ENCODE peak calls at places on chromosomes 12 and 14, in nine cellular contexts. One of them, this sample, is unnamed.

GRCh38 chr14:72675126-72675525 is 218.8 kb downstream of the DPF3 start:
- DNase-seq in pancreas: no peak
- DNase-seq in uterus: no peak
- DNase-seq in gastrocnemius medialis: no peak
- DNase-seq in OCI-LY7: no peak
- DNase-seq in lower lobe of right lung: no peak
- DNase-seq in fibroblast of the aortic adventitia: no peak
- DNase-seq in heart left ventricle: no peak
- DNase-seq in brain microvascular endothelial cell: no peak
- DNase-seq in this sample: no peak

GRCh38 chr12:10365716-10366433 is 24.0 kb downstream of the KLRK1 start:
- DNase-seq in pancreas: no peak
- DNase-seq in uterus: no peak
- DNase-seq in gastrocnemius medialis: no peak
- DNase-seq in OCI-LY7: no peak
- DNase-seq in lower lobe of right lung: no peak
- DNase-seq in fibroblast of the aortic adventitia: peak
- DNase-seq in heart left ventricle: no peak
- DNase-seq in brain microvascular endothelial cell: no peak
- DNase-seq in this sample: no peak

GRCh38 chr12:46153267-46153872 is 115.5 kb downstream of the SLC38A1 start:
- DNase-seq in pancreas: no peak
- DNase-seq in uterus: no peak
- DNase-seq in gastrocnemius medialis: no peak
- DNase-seq in OCI-LY7: peak
- DNase-seq in lower lobe of right lung: no peak
- DNase-seq in fibroblast of the aortic adventitia: peak
- DNase-seq in heart left ventricle: no peak
- DNase-seq in brain microvascular endothelial cell: no peak
- DNase-seq in this sample: no peak

GRCh38 chr14:20782280-20782890 is 1.3 kb downstream of the RNASE6 start:
- DNase-seq in pancreas: no peak
- DNase-seq in uterus: no peak
- DNase-seq in gastrocnemius medialis: no peak
- DNase-seq in OCI-LY7: peak
- DNase-seq in lower lobe of right lung: no peak
- DNase-seq in fibroblast of the aortic adventitia: no peak
- DNase-seq in heart left ventricle: no peak
- DNase-seq in brain microvascular endothelial cell: no peak
- DNase-seq in this sample: no peak

GRCh38 chr12:106282457-106283097 is 20.0 kb upstream of the TCP11L2 start:
- DNase-seq in pancreas: peak
- DNase-seq in uterus: peak
- DNase-seq in gastrocnemius medialis: no peak
- DNase-seq in OCI-LY7: peak
- DNase-seq in lower lobe of right lung: peak
- DNase-seq in fibroblast of the aortic adventitia: peak
- DNase-seq in heart left ventricle: no peak
- DNase-seq in brain microvascular endothelial cell: peak
- DNase-seq in this sample: no peak

GRCh38 chr12:52171950-52172512 is 19.8 kb downstream of the KRT80 start:
- DNase-seq in pancreas: no peak
- DNase-seq in uterus: no peak
- DNase-seq in gastrocnemius medialis: peak
- DNase-seq in OCI-LY7: no peak
- DNase-seq in lower lobe of right lung: peak
- DNase-seq in fibroblast of the aortic adventitia: peak
- DNase-seq in heart left ventricle: no peak
- DNase-seq in brain microvascular endothelial cell: no peak
- DNase-seq in this sample: no peak

GRCh38 chr14:21525571-21525970 is 575 bp downstream of the SALL2 start:
- DNase-seq in pancreas: peak
- DNase-seq in uterus: peak
- DNase-seq in gastrocnemius medialis: no peak
- DNase-seq in OCI-LY7: no peak
- DNase-seq in lower lobe of right lung: no peak
- DNase-seq in fibroblast of the aortic adventitia: no peak
- DNase-seq in heart left ventricle: no peak
- DNase-seq in brain microvascular endothelial cell: peak
- DNase-seq in this sample: no peak

GRCh38 chr14:83483063-83483462 is 1949.4 kb upstream of the SEL1L start:
- DNase-seq in pancreas: no peak
- DNase-seq in uterus: no peak
- DNase-seq in gastrocnemius medialis: no peak
- DNase-seq in OCI-LY7: no peak
- DNase-seq in lower lobe of right lung: no peak
- DNase-seq in fibroblast of the aortic adventitia: no peak
- DNase-seq in heart left ventricle: no peak
- DNase-seq in brain microvascular endothelial cell: peak
- DNase-seq in this sample: no peak

GRCh38 chr14:36069535-36069900 is 107.0 kb downstream of the PTCSC3 start:
- DNase-seq in pancreas: peak
- DNase-seq in uterus: no peak
- DNase-seq in gastrocnemius medialis: no peak
- DNase-seq in OCI-LY7: peak
- DNase-seq in lower lobe of right lung: peak
- DNase-seq in fibroblast of the aortic adventitia: peak
- DNase-seq in heart left ventricle: no peak
- DNase-seq in brain microvascular endothelial cell: peak
- DNase-seq in this sample: no peak

GRCh38 chr12:13328535-13328934 is 132.0 kb downstream of the EMP1 start:
- DNase-seq in pancreas: no peak
- DNase-seq in uterus: no peak
- DNase-seq in gastrocnemius medialis: no peak
- DNase-seq in OCI-LY7: no peak
- DNase-seq in lower lobe of right lung: no peak
- DNase-seq in fibroblast of the aortic adventitia: no peak
- DNase-seq in heart left ventricle: no peak
- DNase-seq in brain microvascular endothelial cell: no peak
- DNase-seq in this sample: no peak

GRCh38 chr14:30195946-30196345 is 268.3 kb upstream of the PRKD1 start:
- DNase-seq in pancreas: no peak
- DNase-seq in uterus: no peak
- DNase-seq in gastrocnemius medialis: no peak
- DNase-seq in OCI-LY7: no peak
- DNase-seq in lower lobe of right lung: no peak
- DNase-seq in fibroblast of the aortic adventitia: no peak
- DNase-seq in heart left ventricle: no peak
- DNase-seq in brain microvascular endothelial cell: no peak
- DNase-seq in this sample: no peak
- H3K4me3 ChIP-seq in pancreas: no peak
- H3K4me3 ChIP-seq in uterus: no peak
- H3K4me3 ChIP-seq in gastrocnemius medialis: no peak
- H3K4me3 ChIP-seq in OCI-LY7: no peak
- H3K4me3 ChIP-seq in lower lobe of right lung: no peak
- H3K4me3 ChIP-seq in fibroblast of the aortic adventitia: no peak
- H3K4me3 ChIP-seq in heart left ventricle: no peak
- H3K4me3 ChIP-seq in brain microvascular endothelial cell: no peak
- H3K4me3 ChIP-seq in this sample: no peak

DNA sequence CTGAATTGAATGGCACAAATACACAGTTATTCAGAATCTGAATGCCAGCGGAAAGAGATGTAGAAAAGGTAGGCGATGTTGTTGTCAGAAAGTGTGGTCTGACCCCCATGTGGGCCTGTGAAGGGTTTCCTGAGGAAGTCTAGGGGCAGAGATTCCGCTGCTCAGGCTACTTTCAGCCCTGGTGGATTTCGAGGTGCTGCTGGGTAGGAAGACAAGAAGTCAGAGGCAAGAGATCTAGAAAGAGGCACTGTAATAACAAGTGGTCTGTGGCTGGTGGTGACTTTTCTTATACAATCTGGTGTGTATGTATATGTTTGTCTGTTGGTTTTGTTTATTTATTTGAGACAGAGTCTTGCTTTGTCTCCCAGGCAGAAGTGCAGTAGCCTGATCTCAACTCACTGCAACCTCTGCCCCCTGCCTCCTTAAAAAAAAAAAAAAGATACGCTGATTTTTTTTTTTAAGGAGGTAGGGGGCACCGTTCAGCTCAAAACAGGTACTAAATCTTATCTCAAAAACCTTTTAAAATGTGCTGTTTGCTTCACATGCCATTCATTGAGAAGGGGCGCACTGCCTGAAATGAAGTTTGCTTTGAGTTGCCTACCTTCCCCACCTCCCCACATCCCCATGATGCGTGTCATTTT is 27.1 kb upstream of the MANSC4 start:
- DNase-seq in pancreas: no peak
- DNase-seq in uterus: no peak
- DNase-seq in gastrocnemius medialis: no peak
- DNase-seq in OCI-LY7: no peak
- DNase-seq in lower lobe of right lung: no peak
- DNase-seq in fibroblast of the aortic adventitia: no peak
- DNase-seq in heart left ventricle: no peak
- DNase-seq in brain microvascular endothelial cell: no peak
- DNase-seq in this sample: no peak
- TF ChIP-seq CTCF in pancreas: no peak
- TF ChIP-seq CTCF in uterus: no peak
- TF ChIP-seq CTCF in gastrocnemius medialis: no peak
- TF ChIP-seq CTCF in OCI-LY7: peak
- TF ChIP-seq CTCF in lower lobe of right lung: no peak
- TF ChIP-seq CTCF in fibroblast of the aortic adventitia: no peak
- TF ChIP-seq CTCF in heart left ventricle: no peak
- TF ChIP-seq CTCF in brain microvascular endothelial cell: no peak
- TF ChIP-seq CTCF in this sample: no peak

GRCh38 chr12:14367097-14367661 is 1.7 kb downstream of the ATF7IP start:
- DNase-seq in pancreas: no peak
- DNase-seq in uterus: no peak
- DNase-seq in gastrocnemius medialis: no peak
- DNase-seq in OCI-LY7: no peak
- DNase-seq in lower lobe of right lung: no peak
- DNase-seq in fibroblast of the aortic adventitia: peak
- DNase-seq in heart left ventricle: no peak
- DNase-seq in brain microvascular endothelial cell: no peak
- DNase-seq in this sample: no peak

GRCh38 chr12:14365294-14366210 is at the start of gene ATF7IP:
- DNase-seq in pancreas: peak
- DNase-seq in uterus: peak
- DNase-seq in gastrocnemius medialis: peak
- DNase-seq in OCI-LY7: peak
- DNase-seq in lower lobe of right lung: peak
- DNase-seq in fibroblast of the aortic adventitia: peak
- DNase-seq in heart left ventricle: peak
- DNase-seq in brain microvascular endothelial cell: peak
- DNase-seq in this sample: peak

GRCh38 chr12:14369322-14369721 is 3.8 kb downstream of the ATF7IP start:
- DNase-seq in pancreas: no peak
- DNase-seq in uterus: no peak
- DNase-seq in gastrocnemius medialis: no peak
- DNase-seq in OCI-LY7: no peak
- DNase-seq in lower lobe of right lung: no peak
- DNase-seq in fibroblast of the aortic adventitia: no peak
- DNase-seq in heart left ventricle: no peak
- DNase-seq in brain microvascular endothelial cell: no peak
- DNase-seq in this sample: no peak

GRCh38 chr12:14364583-14365271 is 755 bp upstream of the ATF7IP start:
- DNase-seq in pancreas: no peak
- DNase-seq in uterus: no peak
- DNase-seq in gastrocnemius medialis: no peak
- DNase-seq in OCI-LY7: no peak
- DNase-seq in lower lobe of right lung: no peak
- DNase-seq in fibroblast of the aortic adventitia: no peak
- DNase-seq in heart left ventricle: no peak
- DNase-seq in brain microvascular endothelial cell: no peak
- DNase-seq in this sample: no peak

DNA sequence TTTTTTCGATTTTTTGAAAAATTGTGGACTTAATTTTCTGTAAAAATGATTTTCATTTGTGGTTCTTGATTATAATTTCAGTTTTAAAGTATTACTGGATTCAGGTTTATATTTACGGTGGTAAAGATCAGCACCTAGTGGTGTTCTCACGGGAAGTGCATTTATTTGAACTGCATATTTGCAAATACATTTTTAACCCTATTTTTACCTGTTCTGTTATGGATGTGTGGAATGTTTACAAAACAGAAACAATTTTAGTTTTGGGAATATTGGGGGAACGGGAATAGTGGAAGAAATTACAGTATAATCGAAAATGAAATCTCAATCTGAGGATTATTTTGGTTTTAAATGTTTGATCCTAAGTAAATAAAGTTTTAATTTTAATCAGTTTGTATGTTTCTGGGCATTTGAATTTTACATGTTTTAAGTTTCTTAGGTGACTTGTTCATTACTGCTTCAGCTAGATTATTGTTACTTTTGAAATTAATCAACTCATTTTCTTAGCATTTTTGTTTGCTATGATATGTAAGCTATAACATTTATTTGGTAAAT is 805 bp downstream of the ATF7IP start:
- DNase-seq in pancreas: no peak
- DNase-seq in uterus: no peak
- DNase-seq in gastrocnemius medialis: no peak
- DNase-seq in OCI-LY7: peak
- DNase-seq in lower lobe of right lung: no peak
- DNase-seq in fibroblast of the aortic adventitia: no peak
- DNase-seq in heart left ventricle: no peak
- DNase-seq in brain microvascular endothelial cell: no peak
- DNase-seq in this sample: no peak
- H3K4me3 ChIP-seq in pancreas: peak
- H3K4me3 ChIP-seq in uterus: peak
- H3K4me3 ChIP-seq in gastrocnemius medialis: peak
- H3K4me3 ChIP-seq in OCI-LY7: peak
- H3K4me3 ChIP-seq in lower lobe of right lung: peak
- H3K4me3 ChIP-seq in fibroblast of the aortic adventitia: peak
- H3K4me3 ChIP-seq in heart left ventricle: peak
- H3K4me3 ChIP-seq in brain microvascular endothelial cell: peak
- H3K4me3 ChIP-seq in this sample: peak

GRCh38 chr14:33435911-33436310 is 497.2 kb downstream of the NPAS3 start:
- DNase-seq in pancreas: no peak
- DNase-seq in uterus: no peak
- DNase-seq in gastrocnemius medialis: no peak
- DNase-seq in OCI-LY7: no peak
- DNase-seq in lower lobe of right lung: no peak
- DNase-seq in fibroblast of the aortic adventitia: peak
- DNase-seq in heart left ventricle: no peak
- DNase-seq in brain microvascular endothelial cell: peak
- DNase-seq in this sample: no peak

GRCh38 chr14:33430414-33430813 is 491.7 kb downstream of the NPAS3 start:
- DNase-seq in pancreas: no peak
- DNase-seq in uterus: no peak
- DNase-seq in gastrocnemius medialis: no peak
- DNase-seq in OCI-LY7: no peak
- DNase-seq in lower lobe of right lung: no peak
- DNase-seq in fibroblast of the aortic adventitia: no peak
- DNase-seq in heart left ventricle: no peak
- DNase-seq in brain microvascular endothelial cell: no peak
- DNase-seq in this sample: no peak

DNA sequence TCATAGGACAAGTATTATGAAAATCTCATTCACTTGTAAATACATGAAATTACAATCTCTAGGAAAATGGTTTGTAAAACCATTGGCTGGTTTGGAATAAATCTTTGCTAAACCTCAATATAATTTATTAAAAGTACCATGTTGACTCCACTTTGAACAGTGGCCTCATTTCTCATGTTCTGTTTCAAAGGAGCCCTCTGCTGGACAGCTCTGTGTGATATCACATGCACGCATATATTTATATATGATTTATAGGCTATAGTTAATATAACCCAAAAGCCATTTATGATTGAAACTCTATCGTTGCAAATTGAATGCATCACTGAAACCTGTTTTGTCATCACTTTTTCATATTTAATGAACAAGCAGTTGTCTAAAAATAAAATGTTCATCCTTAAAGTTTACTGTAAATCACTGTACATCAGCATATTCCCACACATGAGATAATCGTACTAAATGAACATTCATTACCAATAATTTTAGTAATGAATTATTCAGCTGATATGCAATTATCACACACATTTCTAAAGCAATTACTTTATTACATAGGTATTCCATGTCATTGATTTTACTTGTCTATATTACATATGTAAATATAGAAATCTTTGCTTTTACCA is 493.8 kb downstream of the NPAS3 start:
- DNase-seq in pancreas: no peak
- DNase-seq in uterus: no peak
- DNase-seq in gastrocnemius medialis: no peak
- DNase-seq in OCI-LY7: peak
- DNase-seq in lower lobe of right lung: no peak
- DNase-seq in fibroblast of the aortic adventitia: peak
- DNase-seq in heart left ventricle: no peak
- DNase-seq in brain microvascular endothelial cell: peak
- DNase-seq in this sample: no peak
- TF ChIP-seq CTCF in pancreas: no peak
- TF ChIP-seq CTCF in uterus: no peak
- TF ChIP-seq CTCF in gastrocnemius medialis: no peak
- TF ChIP-seq CTCF in OCI-LY7: peak
- TF ChIP-seq CTCF in lower lobe of right lung: peak
- TF ChIP-seq CTCF in fibroblast of the aortic adventitia: peak
- TF ChIP-seq CTCF in heart left ventricle: peak
- TF ChIP-seq CTCF in brain microvascular endothelial cell: peak
- TF ChIP-seq CTCF in this sample: no peak

This sample was measured in tibial artery.